ENCODE peak calls at places on chromosome 6, in ten cellular contexts. Q is ovary; X is NCI-H774; C is T-helper 17 cell; G is foreskin keratinocyte; O is aorta; U is CD4-positive, alpha-beta memory T cell; B is GM18507; Z is AG08396; L is NCI-H1417. J is an unnamed sample.

GRCh38 chr6:2739335-2739734 is 11.4 kb downstream of the MYLK4 start:
- DNase-seq in B (no peak), U (no peak), Z (peak; percentile 78), L (no peak), Q (no peak), O (no peak), G (peak; percentile 39), X (no peak), C (no peak), J (no peak)

GRCh38 chr6:137013031-137013430 is 31.7 kb downstream of the IL20RA start:
- DNase-seq in G (peak; percentile 82), Z (peak; percentile 17), B (no peak), L (no peak), O (no peak), Q (no peak), U (no peak), C (no peak), X (no peak), J (no peak)

GRCh38 chr6:157823001-157823522 is at the start of gene SNX9:
- DNase-seq in X (peak; percentile 76), G (no peak), O (peak; percentile 91), L (peak; percentile 60), B (no peak), Q (peak; percentile 70), U (peak; percentile 66), Z (peak; percentile 87), C (peak; percentile 54), J (peak; percentile 56)

GRCh38 chr6:107561325-107561724 is 71.4 kb downstream of the SOBP start:
- DNase-seq in U (no peak), Z (no peak), X (no peak), O (peak; percentile 69), Q (peak; percentile 57), L (no peak), B (no peak), G (no peak), C (no peak), J (no peak)

GRCh38 chr6:25635886-25636317 is 16.1 kb upstream of the SCGN start:
- DNase-seq in O (no peak), B (no peak), C (no peak), U (no peak), X (no peak), G (no peak), Q (no peak), L (no peak), Z (no peak), J (peak; percentile 20)

GRCh38 chr6:47135772-47136171 is 93.6 kb upstream of the ADGRF1 start:
- DNase-seq in B (no peak), U (no peak), O (no peak), G (peak; percentile 96), X (peak; percentile 40), Z (peak; percentile 26), Q (no peak), C (no peak), L (no peak), J (no peak)

GRCh38 chr6:84282566-84282965 is 55.1 kb upstream of the CEP162 start:
- DNase-seq in L (no peak), Q (no peak), G (no peak), X (no peak), B (no peak), U (no peak), O (peak; percentile 81), Z (no peak), C (no peak), J (no peak)

GRCh38 chr6:87697581-87698552 is 4.2 kb downstream of the AKIRIN2 start:
- DNase-seq in O (no peak), X (peak; percentile 60), L (peak; percentile 11), C (no peak), Z (peak; percentile 37), B (no peak), G (peak; percentile 18), Q (no peak), U (no peak), J (peak; percentile 17)

GRCh38 chr6:157392927-157393666 is 12.1 kb downstream of the ZDHHC14 start:
- DNase-seq in U (no peak), B (no peak), O (no peak), X (no peak), Z (no peak), Q (no peak), L (no peak), C (no peak), G (no peak), J (no peak)

GRCh38 chr6:36851632-36852031 is 12.4 kb upstream of the CPNE5 start:
- DNase-seq in O (no peak), Q (peak; percentile 40), C (no peak), B (no peak), Z (no peak), G (no peak), U (no peak), L (no peak), X (no peak), J (no peak)

GRCh38 chr6:139256087-139256486 is 35.7 kb downstream of the TXLNB start:
- DNase-seq in U (no peak), Q (no peak), Z (peak; percentile 53), C (no peak), O (peak; percentile 63), G (no peak), L (no peak), X (no peak), B (no peak), J (no peak)

GRCh38 chr6:167742719-167743303 is 83.9 kb upstream of the AFDN start:
- DNase-seq in U (no peak), O (no peak), Z (no peak), Q (no peak), X (no peak), G (no peak), L (no peak), C (no peak), B (no peak), J (no peak)

J was measured in retina.